ENCODE peak calls at places on chromosome 22, in eight cellular contexts. V is BJ, B is fibroblast of mammary gland, Z is dorsolateral prefrontal cortex, W is foreskin fibroblast, X is epithelial cell of esophagus, T is lower lobe of right lung, M is GM12865. K is an unnamed sample.

GRCh38 chr22:37501176-37501609 is 15.0 kb upstream of the MFNG start:
- DNase-seq in Z (no peak), T (no peak), V (no peak), B (no peak), W (no peak), X (no peak), M (no peak), K (peak; percentile 77)

GRCh38 chr22:41177626-41178424 is 27.3 kb upstream of the L3MBTL2 start:
- DNase-seq in X (no peak), V (no peak), W (no peak), M (no peak), T (no peak), Z (no peak), B (no peak), K (no peak)

GRCh38 chr22:17443413-17444203 is 74.3 kb downstream of the CECR2 start:
- DNase-seq in B (peak; percentile 11), Z (no peak), T (no peak), V (no peak), X (no peak), M (no peak), W (no peak), K (no peak)

GRCh38 chr22:19962246-19962908 is 20.8 kb upstream of the TXNRD2 start:
- DNase-seq in M (peak; percentile 80), V (no peak), W (peak; percentile 73), B (peak; percentile 74), Z (peak; percentile 90), T (peak; percentile 85), X (peak; percentile 93), K (peak; percentile 60)

GRCh38 chr22:35065796-35066218 is at the start of gene ISX:
- DNase-seq in T (no peak), W (no peak), V (no peak), X (no peak), B (no peak), Z (no peak), M (no peak), K (no peak)

GRCh38 chr22:26484360-26484706 is 656 bp downstream of the SRRD start:
- DNase-seq in X (no peak), T (no peak), B (peak; percentile 41), Z (no peak), V (no peak), W (no peak), M (peak; percentile 20), K (no peak)

GRCh38 chr22:38202437-38203089 is 769 bp downstream of the MAFF start:
- DNase-seq in M (peak; percentile 69), W (peak; percentile 93), V (no peak), T (peak; percentile 92), X (peak; percentile 84), Z (peak; percentile 51), B (peak; percentile 92), K (peak; percentile 89)

GRCh38 chr22:48951836-48952235 is 875.8 kb downstream of the BRD1 start:
- DNase-seq in M (no peak), B (no peak), T (no peak), W (no peak), Z (peak; percentile 4), V (no peak), X (no peak), K (no peak)

GRCh38 chr22:32661296-32661695 is 140.2 kb upstream of the TIMP3 start:
- DNase-seq in Z (no peak), X (peak; percentile 69), W (peak; percentile 86), B (peak; percentile 91), T (no peak), V (peak; percentile 81), M (no peak), K (peak; percentile 82)

GRCh38 chr22:37848587-37849088 is 581 bp upstream of the EIF3L start:
- DNase-seq in Z (peak; percentile 35), V (no peak), M (peak; percentile 34), W (no peak), X (peak; percentile 53), B (peak; percentile 49), T (no peak), K (no peak)

GRCh38 chr22:39308614-39309363 is 10.6 kb downstream of the RPL3 start:
- DNase-seq in W (peak; percentile 92), Z (no peak), T (peak; percentile 69), X (peak; percentile 93), V (peak; percentile 82), M (no peak), B (peak; percentile 90), K (no peak)
- H3K4me3 ChIP-seq in W (peak overlapping the region; percentile 43), Z (no peak overlapping the region), T (peak overlapping the region; percentile 25), X (peak overlapping the region; percentile 27), V (no peak overlapping the region), M (no peak overlapping the region), B (peak overlapping the region; percentile 10), K (peak overlapping the region; percentile 51)

DNA sequence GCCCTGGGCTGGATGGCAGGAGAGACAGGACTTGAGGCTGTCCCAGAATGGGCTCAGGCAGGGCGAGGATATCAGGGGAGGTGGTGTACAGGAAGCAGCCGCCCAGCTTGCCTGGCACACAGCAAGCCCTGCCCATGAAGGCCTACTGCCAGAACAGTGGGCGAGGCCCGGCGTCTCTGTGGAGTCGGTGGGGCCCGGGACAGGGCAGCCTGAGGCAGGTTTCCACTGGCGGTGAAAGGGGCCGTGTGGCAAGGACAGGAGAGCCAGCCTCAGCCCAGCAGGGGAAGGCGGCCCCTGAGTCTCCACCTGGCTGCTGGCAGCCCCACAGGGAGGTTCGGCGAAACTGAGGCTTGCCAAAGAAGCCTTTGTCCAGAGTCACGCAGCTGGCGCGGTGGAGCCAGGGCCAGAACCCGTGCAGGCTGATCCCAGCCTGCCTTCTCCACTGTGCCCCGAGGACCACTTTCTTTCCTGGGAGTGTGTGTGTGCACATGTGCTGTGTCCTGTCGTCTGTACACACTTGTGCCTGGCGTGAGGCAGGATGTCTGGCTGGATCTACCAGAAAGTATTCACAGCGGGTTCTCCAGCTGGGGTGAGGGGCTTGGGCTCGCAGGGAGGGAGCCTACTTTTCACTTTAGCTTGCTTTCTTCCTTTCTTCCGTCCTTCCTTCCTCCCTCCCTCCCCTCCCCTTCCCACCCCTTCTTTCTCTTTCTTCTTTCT is 1.2 kb downstream of the TSPO start:
- DNase-seq in Z (peak; percentile 42), V (no peak), B (peak; percentile 37), T (peak; percentile 91), X (peak; percentile 80), W (peak; percentile 67), M (peak; percentile 51), K (peak; percentile 79)
- H3K4me3 ChIP-seq in Z (peak overlapping the region; percentile 66), V (peak overlapping the region; percentile 92), B (peak overlapping the region; percentile 79), T (peak overlapping the region; percentile 97), X (peak overlapping the region; percentile 82), W (peak overlapping the region; percentile 79), M (peak overlapping the region; percentile 69), K (peak overlapping the region; percentile 84)

DNA sequence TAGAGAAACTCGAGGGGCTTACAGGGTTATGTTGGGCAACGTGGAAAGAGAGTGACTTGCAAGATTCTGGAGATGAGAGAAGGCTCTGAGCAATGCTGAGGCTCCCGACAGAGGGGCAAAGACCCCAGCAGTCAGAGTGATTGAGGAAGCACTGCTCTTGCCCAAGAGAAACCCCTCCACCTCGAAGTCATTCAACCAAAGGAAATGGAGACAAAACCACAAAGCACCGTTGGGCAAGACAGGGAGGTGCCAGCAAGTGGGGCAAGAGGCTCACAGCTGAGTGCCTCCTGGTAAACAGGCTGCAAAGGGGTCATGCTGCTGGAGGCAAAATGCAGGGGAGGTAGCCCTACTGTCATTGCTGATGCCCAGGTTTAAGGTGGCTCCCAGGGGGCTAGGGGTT is 17.9 kb upstream of the MYH9 start:
- DNase-seq in B (no peak), T (peak; percentile 80), X (peak; percentile 60), M (peak; percentile 59), Z (no peak), V (no peak), W (no peak), K (no peak)
- H3K4me3 ChIP-seq in B (no peak overlapping the region), T (no peak overlapping the region), X (no peak overlapping the region), M (no peak overlapping the region), Z (no peak overlapping the region), V (no peak overlapping the region), W (no peak overlapping the region), K (no peak overlapping the region)

GRCh38 chr22:50192056-50192824 is 6.5 kb downstream of the TRABD start:
- DNase-seq in W (peak; percentile 24), T (no peak), B (peak; percentile 33), Z (no peak), V (no peak), M (peak; percentile 66), X (peak; percentile 83), K (no peak)
- H3K4me3 ChIP-seq in W (no peak overlapping the region), T (no peak overlapping the region), B (no peak overlapping the region), Z (no peak overlapping the region), V (no peak overlapping the region), M (peak overlapping the region; percentile 73), X (no peak overlapping the region), K (no peak overlapping the region)

DNA sequence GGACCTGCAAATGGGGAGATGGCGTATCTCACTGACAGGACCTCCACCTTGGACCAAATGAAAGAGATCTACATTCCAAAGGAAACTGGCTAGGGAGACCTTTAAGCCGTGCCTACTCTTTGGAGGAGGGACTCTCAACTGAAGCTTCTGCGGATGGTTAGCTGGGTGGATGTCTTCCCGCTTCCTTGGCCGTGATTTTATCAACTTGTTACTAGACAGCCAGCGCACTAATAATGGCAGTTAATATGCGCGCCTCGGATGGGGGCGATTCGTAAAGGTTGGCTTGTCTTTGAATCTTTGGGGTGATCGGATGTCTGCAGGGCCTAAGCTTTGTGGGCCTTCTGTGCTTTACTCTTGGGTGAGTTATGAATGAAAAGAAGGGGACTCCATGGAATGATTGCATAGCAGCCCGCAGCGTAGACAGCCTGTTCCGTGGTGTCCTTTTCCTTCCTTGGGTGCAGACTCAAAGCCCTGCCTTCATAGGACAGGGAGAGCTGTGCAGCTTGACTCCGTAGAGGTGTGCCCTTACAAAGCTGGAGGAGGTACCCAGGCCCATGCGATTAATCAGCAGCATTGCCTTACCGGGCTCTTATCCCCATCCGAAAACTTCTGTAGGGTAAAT is 1.5 kb downstream of the ZNRF3 start:
- DNase-seq in V (no peak), W (no peak), X (peak; percentile 19), M (no peak), Z (no peak), T (no peak), B (no peak), K (no peak)
- H3K4me3 ChIP-seq in V (peak overlapping the region; percentile 60), W (peak overlapping the region; percentile 66), X (peak overlapping the region; percentile 61), M (no peak overlapping the region), Z (peak overlapping the region; percentile 72), T (peak overlapping the region; percentile 71), B (peak overlapping the region; percentile 68), K (peak overlapping the region; percentile 78)

GRCh38 chr22:45094826-45095225 is 68.9 kb upstream of the NUP50 start:
- DNase-seq in M (no peak), B (no peak), X (no peak), T (no peak), V (no peak), W (no peak), Z (no peak), K (no peak)

GRCh38 chr22:45097061-45097460 is 66.7 kb upstream of the NUP50 start:
- DNase-seq in X (no peak), T (no peak), B (no peak), V (no peak), Z (no peak), M (no peak), W (no peak), K (no peak)

GRCh38 chr22:45094081-45094720 is 69.5 kb upstream of the NUP50 start:
- DNase-seq in X (no peak), M (no peak), Z (no peak), B (no peak), V (no peak), T (peak; percentile 8), W (no peak), K (no peak)

GRCh38 chr22:45098056-45098455 is 65.7 kb upstream of the NUP50 start:
- DNase-seq in Z (no peak), X (no peak), V (no peak), M (no peak), W (no peak), B (no peak), T (no peak), K (no peak)

GRCh38 chr22:45096256-45096907 is 67.3 kb upstream of the NUP50 start:
- DNase-seq in W (peak; percentile 44), V (no peak), B (peak; percentile 61), X (peak; percentile 70), T (no peak), Z (peak; percentile 66), M (peak; percentile 58), K (no peak)
- H3K4me3 ChIP-seq in W (no peak overlapping the region), V (no peak overlapping the region), B (no peak overlapping the region), X (no peak overlapping the region), T (no peak overlapping the region), Z (no peak overlapping the region), M (no peak overlapping the region), K (no peak overlapping the region)

K was measured in left ventricle myocardium inferior.